ENCODE peak calls at places on chromosomes 5 and 9, in eight cellular contexts. C, M, J, Z, Q, K, V and G are unnamed samples. For H3K9me3 and H3K4me1, the result is how much of the 10 kb centered on the place peaks cover.

GRCh38 chr5:1405121-1405520 is 40.1 kb downstream of the SLC6A3 start:
- DNase-seq in J (no peak), Q (no peak), C (no peak), K (no peak), M (no peak), Z (no peak), V (no peak), G (no peak)

GRCh38 chr5:139669681-139670368 is 21.7 kb downstream of the CXXC5 start:
- DNase-seq in M (no peak), Z (peak), J (peak), Q (no peak), K (peak), C (no peak), V (no peak), G (peak)

GRCh38 chr5:158881076-158881880 is 218.4 kb downstream of the EBF1 start:
- DNase-seq in Q (no peak), K (peak), J (no peak), C (no peak), M (peak), V (no peak), Z (no peak), G (no peak)

GRCh38 chr5:173423452-173424117 is 95.4 kb upstream of the STC2 start:
- DNase-seq in J (no peak), K (no peak), V (no peak), Q (no peak), M (no peak), C (no peak), Z (no peak), G (no peak)

GRCh38 chr5:5017827-5018559 is 122.1 kb upstream of the ADAMTS16 start:
- DNase-seq in M (no peak), V (no peak), J (no peak), C (no peak), Z (no peak), K (no peak), Q (no peak), G (no peak)

GRCh38 chr5:174636081-174636480 is 88.3 kb upstream of the MSX2 start:
- DNase-seq in Q (no peak), J (no peak), V (no peak), K (no peak), Z (no peak), M (no peak), C (no peak), G (no peak)

GRCh38 chr5:178327931-178328711 is 95.5 kb upstream of the PHYKPL start:
- DNase-seq in J (no peak), Q (no peak), K (no peak), V (no peak), C (no peak), Z (no peak), M (no peak), G (no peak)

GRCh38 chr5:77869115-77869798 is 93.1 kb upstream of the TBCA start:
- DNase-seq in K (no peak), Q (no peak), Z (no peak), M (no peak), V (no peak), C (no peak), J (no peak), G (no peak)

GRCh38 chr5:160133918-160134304 is 14.7 kb upstream of the PWWP2A start:
- DNase-seq in Z (peak), J (no peak), C (no peak), K (no peak), M (peak), V (no peak), Q (no peak), G (no peak)

GRCh38 chr9:94867842-94868312 is 141.4 kb downstream of the AOPEP start:
- DNase-seq in Z (no peak), K (no peak), J (no peak), M (no peak), C (peak), V (no peak), Q (no peak), G (no peak)

GRCh38 chr5:6902597-6902996 is 189.4 kb downstream of the TENT4A start:
- DNase-seq in K (no peak), C (no peak), Z (no peak), M (no peak), Q (no peak), V (no peak), J (no peak), G (no peak)

GRCh38 chr5:115815006-115815692 is 1.3 kb downstream of the CDO1 start:
- DNase-seq in J (no peak), Q (no peak), V (no peak), Z (no peak), K (peak), M (no peak), C (peak), G (no peak)

GRCh38 chr9:124264812-124265211 is 7.1 kb downstream of the NEK6 start:
- DNase-seq in K (no peak), Z (no peak), M (no peak), J (peak), V (no peak), C (peak), Q (no peak), G (no peak)

GRCh38 chr9:61671276-61671973 is 481.6 kb downstream of the SPATA31A7 start:
- DNase-seq in M (no peak), Z (no peak), C (no peak), J (peak), K (no peak), Q (no peak), V (no peak), G (no peak)
- H3K9me3 ChIP-seq in M (under half), Z (under half), C (under half), J (under half), K (under half), Q (under half), V (under half), G (under half)

GRCh38 chr9:79630521-79631403 is 59.0 kb downstream of the TLE4 start:
- DNase-seq in M (no peak), Q (no peak), Z (no peak), C (no peak), J (no peak), K (no peak), V (no peak), G (no peak)

GRCh38 chr9:79629721-79630120 is 58.0 kb downstream of the TLE4 start:
- DNase-seq in Z (no peak), J (no peak), M (no peak), C (no peak), K (no peak), V (no peak), Q (no peak), G (no peak)

GRCh38 chr9:79633558-79633957 is 61.8 kb downstream of the TLE4 start:
- DNase-seq in K (no peak), V (no peak), J (no peak), M (no peak), Q (no peak), C (no peak), Z (no peak), G (no peak)

GRCh38 chr9:79637180-79637925 is 65.6 kb downstream of the TLE4 start:
- DNase-seq in J (no peak), M (no peak), Z (no peak), Q (no peak), C (no peak), K (no peak), V (no peak), G (no peak)

DNA sequence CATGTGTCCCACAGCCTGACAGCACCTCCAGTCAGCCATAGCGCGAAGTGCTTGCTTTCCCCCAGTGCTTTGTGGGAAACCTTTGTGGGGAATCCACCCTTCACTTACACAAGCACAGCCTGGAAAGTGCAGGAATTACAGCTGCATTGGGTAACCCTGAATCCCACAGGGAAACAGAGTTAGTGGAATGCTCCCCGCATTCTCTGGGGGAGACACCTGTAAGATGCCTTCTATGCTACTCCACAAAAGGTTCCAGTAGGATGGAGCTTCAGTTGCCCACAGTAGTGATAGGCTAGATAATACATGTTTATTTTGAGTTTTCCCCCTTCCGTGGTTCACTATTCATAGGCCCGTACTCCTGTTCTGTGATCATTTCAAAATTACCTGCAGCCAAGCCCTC is 60.3 kb downstream of the TLE4 start:
- DNase-seq in K (no peak), V (no peak), M (no peak), J (no peak), C (no peak), Q (no peak), Z (no peak), G (no peak)
- H3K4me1 ChIP-seq in K (under half), V (under half), M (half or more), J (under half), C (under half), Q (under half), Z (under half), G (under half)

DNA sequence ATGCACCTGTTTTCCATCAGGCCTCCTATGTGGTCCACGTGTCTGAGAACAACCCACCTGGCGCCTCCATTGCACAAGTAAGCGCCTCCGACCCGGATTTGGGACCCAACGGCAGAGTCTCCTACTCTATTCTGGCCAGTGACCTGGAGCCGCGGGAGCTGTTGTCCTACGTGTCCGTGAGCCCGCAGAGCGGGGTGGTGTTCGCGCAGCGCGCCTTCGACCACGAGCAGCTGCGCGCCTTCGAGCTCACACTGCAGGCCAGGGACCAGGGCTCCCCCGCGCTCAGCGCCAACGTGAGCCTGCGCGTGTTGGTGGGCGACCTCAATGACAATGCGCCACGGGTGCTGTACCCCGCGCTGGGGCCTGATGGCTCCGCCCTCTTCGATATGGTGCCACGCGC is 1.7 kb downstream of the PCDHGB1 start:
- DNase-seq in M (no peak), V (no peak), J (no peak), C (no peak), Q (no peak), Z (no peak), K (no peak), G (no peak)
- H3K9me3 ChIP-seq in M (under half), V (under half), J (under half), C (under half), Q (under half), Z (under half), K (under half), G (under half)

DNA sequence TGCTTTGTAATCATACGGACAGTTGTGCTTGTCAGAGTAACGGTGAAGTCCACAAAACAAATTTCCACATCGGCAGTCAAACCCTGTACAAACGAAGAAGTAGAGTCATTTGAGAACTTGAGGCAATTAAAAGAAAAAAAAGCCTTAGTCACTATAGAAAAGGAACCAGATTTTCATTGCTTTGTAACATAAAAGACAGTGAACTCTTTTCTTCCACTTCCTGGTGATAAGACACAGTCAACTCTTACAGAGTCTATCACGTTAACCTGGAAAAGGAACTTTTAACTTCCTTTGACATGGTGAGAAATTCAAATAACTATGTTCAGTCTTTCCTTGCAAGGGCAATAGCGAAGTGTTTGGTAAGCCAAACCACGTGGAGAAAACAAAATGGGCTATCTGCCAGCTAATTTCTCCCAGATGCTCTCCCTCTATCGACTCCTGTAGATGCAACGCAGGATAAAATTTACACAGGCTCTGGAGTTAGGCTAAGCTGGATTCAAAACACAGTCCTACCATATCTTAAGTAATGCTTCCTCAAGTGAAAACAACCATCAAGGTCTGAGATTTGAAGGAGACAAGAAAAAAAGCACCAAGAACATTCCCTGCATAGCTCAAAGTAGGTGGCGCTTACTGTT is 8.9 kb downstream of the ZFAND5 start:
- DNase-seq in V (no peak), C (peak), K (no peak), Q (no peak), Z (no peak), J (no peak), M (no peak), G (no peak)
- H3K4me1 ChIP-seq in V (under half), C (under half), K (under half), Q (under half), Z (half or more), J (half or more), M (under half), G (under half)

DNA sequence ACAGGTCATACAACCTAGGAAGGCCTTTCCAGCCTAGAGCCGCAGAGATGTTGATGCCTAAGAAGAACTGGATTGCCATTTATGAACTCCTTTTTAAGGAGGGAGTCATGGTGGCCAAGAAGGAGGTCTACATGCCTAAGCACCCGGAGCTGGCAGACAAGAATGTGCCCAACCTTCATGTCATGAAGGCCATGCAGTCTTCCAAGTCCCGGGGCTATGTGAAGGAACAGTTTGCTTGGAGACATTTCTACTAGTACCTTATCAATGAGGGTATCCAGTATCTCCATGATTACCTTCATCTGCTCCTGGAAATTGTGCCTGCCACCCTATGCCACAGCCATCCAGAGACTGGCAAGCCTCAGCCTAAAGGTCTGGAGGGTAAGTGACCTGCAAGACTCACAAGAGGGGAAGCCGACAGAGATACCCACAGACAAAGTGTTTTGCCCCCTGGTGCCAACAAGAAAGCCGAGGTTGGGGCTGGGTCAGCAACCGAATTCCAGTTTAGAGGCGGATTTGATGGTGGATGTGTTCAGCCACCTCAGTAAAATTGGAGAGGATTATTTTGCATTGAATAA is 11.2 kb upstream of the CDKN2AIPNL start:
- DNase-seq in C (no peak), M (no peak), Z (no peak), V (no peak), K (no peak), Q (no peak), J (no peak), G (no peak)
- H3K9me3 ChIP-seq in C (under half), M (under half), Z (under half), V (under half), K (under half), Q (under half), J (under half), G (under half)

GRCh38 chr9:35517136-35517535 is 27.2 kb downstream of the RUSC2 start:
- DNase-seq in Z (no peak), J (no peak), K (no peak), M (peak), C (peak), Q (no peak), V (no peak), G (no peak)

GRCh38 chr9:35518212-35518917 is 28.5 kb downstream of the RUSC2 start:
- DNase-seq in C (peak), Q (no peak), Z (no peak), K (peak), J (no peak), V (no peak), M (peak), G (no peak)

GRCh38 chr9:35516481-35516880 is 26.6 kb downstream of the RUSC2 start:
- DNase-seq in V (no peak), Z (no peak), C (peak), M (peak), J (no peak), Q (no peak), K (no peak), G (no peak)

GRCh38 chr9:35518981-35519679 is 29.2 kb downstream of the RUSC2 start:
- DNase-seq in K (no peak), M (no peak), C (peak), Z (no peak), J (no peak), Q (no peak), V (no peak), G (no peak)

DNA sequence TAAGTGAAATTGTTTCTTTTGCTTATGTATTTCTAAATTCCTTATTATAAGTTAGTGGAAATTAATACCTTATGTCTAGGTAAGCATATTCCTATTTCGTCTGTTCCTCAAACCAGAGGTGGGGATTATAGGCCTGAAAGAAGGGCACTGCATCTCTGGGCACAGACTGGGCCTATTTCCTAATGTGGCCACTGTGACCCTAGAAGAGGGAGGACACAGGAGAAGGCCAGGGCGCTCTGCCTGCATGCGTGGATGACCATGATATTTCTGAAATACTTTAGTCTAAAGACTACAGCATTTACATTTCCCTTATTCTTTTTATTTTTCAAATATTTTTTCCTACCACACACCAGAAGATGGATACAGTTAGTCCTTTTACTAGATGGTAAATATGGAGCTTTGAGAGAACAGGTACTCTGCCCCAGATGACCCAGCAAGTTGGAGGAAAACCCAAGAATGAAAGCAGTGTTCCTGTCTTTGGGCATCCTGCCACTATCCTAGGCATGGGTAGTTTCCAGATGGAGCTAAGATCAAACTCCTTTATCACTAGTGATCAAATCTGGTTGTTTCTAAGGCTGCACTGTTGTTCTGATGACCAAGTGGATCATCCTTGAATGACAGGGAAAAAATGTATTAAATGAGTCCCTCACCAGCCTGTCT is 27.8 kb downstream of the RUSC2 start:
- DNase-seq in V (no peak), C (no peak), K (no peak), Q (no peak), J (no peak), M (no peak), Z (no peak), G (no peak)
- H3K4me1 ChIP-seq in V (under half), C (half or more), K (half or more), Q (under half), J (under half), M (under half), Z (under half), G (under half)

GRCh38 chr5:141303756-141304155 is at the start of gene SLC25A2:
- DNase-seq in J (no peak), C (no peak), V (no peak), Q (no peak), Z (no peak), M (no peak), K (no peak), G (no peak)

GRCh38 chr5:141306630-141307029 is 2.8 kb upstream of the SLC25A2 start:
- DNase-seq in J (no peak), C (no peak), Q (no peak), K (no peak), Z (no peak), V (no peak), M (no peak), G (no peak)
- H3K9me3 ChIP-seq in J (half or more), C (under half), Q (half or more), K (under half), Z (under half), V (under half), M (under half), G (under half)

GRCh38 chr5:56850423-56850822 is 35.1 kb downstream of the MAP3K1 start:
- DNase-seq in C (no peak), Q (no peak), V (no peak), J (no peak), M (no peak), K (no peak), Z (no peak), G (no peak)

GRCh38 chr5:56852228-56853000 is 37.1 kb downstream of the MAP3K1 start:
- DNase-seq in C (peak), J (no peak), K (no peak), V (no peak), M (no peak), Z (no peak), Q (no peak), G (no peak)

GRCh38 chr5:56851258-56851941 is 36.1 kb downstream of the MAP3K1 start:
- DNase-seq in K (no peak), Z (peak), Q (no peak), V (no peak), C (peak), J (no peak), M (no peak), G (no peak)

GRCh38 chr5:56848206-56848605 is 32.9 kb downstream of the MAP3K1 start:
- DNase-seq in Z (no peak), V (no peak), C (no peak), Q (no peak), K (no peak), M (peak), J (no peak), G (no peak)

GRCh38 chr5:56849671-56850070 is 34.3 kb downstream of the MAP3K1 start:
- DNase-seq in M (no peak), J (no peak), V (no peak), C (no peak), K (no peak), Q (no peak), Z (no peak), G (no peak)
- H3K4me1 ChIP-seq in M (under half), J (under half), V (under half), C (under half), K (under half), Q (half or more), Z (half or more), G (half or more)